ENCODE peak calls at places on chromosome 22, in ten cellular contexts. X, I, S, R, U, V, D, N, B and C are unnamed samples.

GRCh38 chr22:20028855-20029549 is 8.1 kb downstream of the TANGO2 start:
- DNase-seq in V (no peak), I (no peak), U (no peak), N (no peak), S (no peak), B (no peak), D (no peak), R (peak; percentile 53), X (no peak), C (no peak)

GRCh38 chr22:23831781-23832180 is 7.0 kb downstream of the DERL3 start:
- DNase-seq in U (no peak), D (no peak), R (no peak), I (no peak), B (no peak), S (no peak), N (no peak), V (no peak), X (no peak), C (no peak)

GRCh38 chr22:43511276-43511910 is 99.6 kb downstream of the MPPED1 start:
- DNase-seq in U (no peak), X (no peak), I (no peak), R (no peak), V (no peak), N (no peak), B (no peak), S (peak; percentile 75), D (no peak), C (no peak)

GRCh38 chr22:17267661-17268330 is 48.6 kb upstream of the ADA2 start:
- DNase-seq in X (no peak), U (no peak), R (no peak), N (no peak), S (no peak), V (no peak), B (no peak), D (no peak), I (no peak), C (no peak)

GRCh38 chr22:19576460-19577421 is 52.5 kb upstream of the CLDN5 start:
- DNase-seq in X (no peak), B (no peak), S (peak; percentile 84), D (no peak), N (no peak), I (peak; percentile 78), R (no peak), U (no peak), V (no peak), C (no peak)

GRCh38 chr22:35783943-35784614 is 66.4 kb downstream of the APOL5 start:
- DNase-seq in X (no peak), N (no peak), V (no peak), I (no peak), S (peak; percentile 94), U (no peak), B (no peak), D (no peak), R (no peak), C (no peak)

GRCh38 chr22:24423519-24424000 is 3.8 kb upstream of the ADORA2A start:
- DNase-seq in N (no peak), B (peak; percentile 92), X (peak; percentile 22), D (no peak), U (no peak), S (no peak), I (peak; percentile 34), R (peak; percentile 88), V (no peak), C (peak; percentile 79)

GRCh38 chr22:20952544-20953341 is 14.3 kb upstream of the AIFM3 start:
- DNase-seq in X (no peak), I (no peak), N (peak; percentile 62), D (no peak), S (no peak), R (no peak), B (no peak), V (no peak), U (no peak), C (no peak)

GRCh38 chr22:46547883-46548244 is 10.4 kb upstream of the CELSR1 start:
- DNase-seq in V (no peak), D (peak; percentile 89), X (no peak), S (no peak), B (no peak), N (peak; percentile 21), U (no peak), I (no peak), R (no peak), C (peak; percentile 82)

GRCh38 chr22:40202225-40202944 is 24.7 kb downstream of the TNRC6B start:
- DNase-seq in R (no peak), D (no peak), V (no peak), S (no peak), B (no peak), U (no peak), N (no peak), X (peak; percentile 13), I (no peak), C (no peak)

GRCh38 chr22:30602049-30602448 is 4.9 kb upstream of the TCN2 start:
- DNase-seq in B (no peak), N (peak; percentile 50), R (no peak), U (peak; percentile 40), V (no peak), D (no peak), I (peak; percentile 62), S (peak; percentile 35), X (peak; percentile 24), C (no peak)

GRCh38 chr22:26751217-26751616 is 93.8 kb downstream of the MIAT start:
- DNase-seq in B (peak; percentile 83), R (no peak), X (peak; percentile 3), U (no peak), D (no peak), V (no peak), S (no peak), N (no peak), I (no peak), C (no peak)

GRCh38 chr22:19855504-19856409 is 1.1 kb upstream of the GNB1L start:
- DNase-seq in N (peak; percentile 89), X (peak; percentile 82), D (peak; percentile 54), S (peak; percentile 63), B (no peak), R (peak; percentile 75), V (peak; percentile 12), I (peak; percentile 80), U (peak; percentile 53), C (peak; percentile 62)

GRCh38 chr22:47055921-47056320 is 293.5 kb downstream of the TBC1D22A start:
- DNase-seq in I (no peak), X (no peak), D (no peak), R (peak; percentile 28), U (no peak), V (no peak), N (no peak), S (no peak), B (no peak), C (peak; percentile 23)

GRCh38 chr22:36411589-36412258 is 24.0 kb upstream of the MYH9 start:
- DNase-seq in I (peak; percentile 60), B (no peak), S (no peak), V (no peak), D (no peak), X (no peak), U (no peak), N (peak; percentile 40), R (no peak), C (no peak)

GRCh38 chr22:49971232-49972162 is 10.9 kb downstream of the PIM3 start:
- DNase-seq in X (no peak), I (peak; percentile 47), D (peak; percentile 76), S (no peak), R (peak; percentile 91), B (peak; percentile 62), N (peak; percentile 72), U (peak; percentile 50), V (no peak), C (peak; percentile 92)

GRCh38 chr22:46061431-46062231 is 84.7 kb upstream of the WNT7B start:
- DNase-seq in D (peak; percentile 15), X (no peak), N (no peak), R (no peak), B (peak; percentile 84), V (no peak), U (no peak), I (no peak), S (no peak), C (peak; percentile 50)

GRCh38 chr22:39250838-39251237 is 6.1 kb upstream of the PDGFB start:
- DNase-seq in R (no peak), S (no peak), U (no peak), B (no peak), N (no peak), V (no peak), X (no peak), D (no peak), I (no peak), C (no peak)

GRCh38 chr22:16959345-16959930 is 48.6 kb downstream of the GAB4 start:
- DNase-seq in X (no peak), V (no peak), N (no peak), U (no peak), B (peak; percentile 11), S (no peak), R (no peak), I (no peak), D (no peak), C (no peak)

GRCh38 chr22:49992921-49993648 is 19.5 kb downstream of the IL17REL start:
- DNase-seq in N (peak; percentile 54), S (no peak), D (peak; percentile 29), V (peak; percentile 49), R (peak; percentile 84), U (peak; percentile 45), B (peak; percentile 73), I (peak; percentile 78), X (no peak), C (peak; percentile 63)

GRCh38 chr22:26172389-26172990 is 3.2 kb downstream of the SEZ6L start:
- DNase-seq in B (peak; percentile 72), U (peak; percentile 67), R (no peak), D (no peak), N (peak; percentile 46), V (peak; percentile 7), S (peak; percentile 17), I (peak; percentile 8), X (peak; percentile 85), C (peak; percentile 58)

GRCh38 chr22:29816980-29817379 is 21.1 kb downstream of the ASCC2 start:
- DNase-seq in R (no peak), N (no peak), U (no peak), V (peak; percentile 2), X (no peak), I (no peak), S (peak; percentile 73), B (no peak), D (no peak), C (no peak)

GRCh38 chr22:38448945-38449745 is 5.9 kb downstream of the KCNJ4 start:
- DNase-seq in X (no peak), R (peak; percentile 78), V (no peak), I (no peak), S (no peak), N (no peak), U (no peak), B (no peak), D (no peak), C (no peak)

GRCh38 chr22:46907578-46908215 is 145.2 kb downstream of the TBC1D22A start:
- DNase-seq in D (no peak), V (no peak), N (no peak), X (no peak), S (no peak), R (no peak), U (no peak), I (no peak), B (peak; percentile 43), C (no peak)

GRCh38 chr22:28373841-28374240 is 305.8 kb downstream of the TTC28 start:
- DNase-seq in N (no peak), U (no peak), D (no peak), I (no peak), V (no peak), X (no peak), R (no peak), S (no peak), B (no peak), C (no peak)

GRCh38 chr22:33922268-33922667 is 2.0 kb upstream of the LARGE1 start:
- DNase-seq in V (no peak), B (no peak), U (no peak), N (no peak), I (peak; percentile 8), D (peak; percentile 34), X (peak; percentile 39), R (no peak), S (peak; percentile 15), C (peak; percentile 19)

GRCh38 chr22:35601743-35602633 is 15.1 kb downstream of the MB start:
- DNase-seq in D (peak; percentile 41), B (no peak), R (no peak), I (no peak), N (peak; percentile 41), V (no peak), U (no peak), X (no peak), S (peak; percentile 91), C (peak; percentile 70)

GRCh38 chr22:48700566-48701295 is 1126.9 kb downstream of the BRD1 start:
- DNase-seq in N (no peak), X (no peak), I (no peak), S (no peak), U (no peak), V (peak; percentile 74), R (peak; percentile 18), B (no peak), D (no peak), C (no peak)